ENCODE peak calls at places on chromosomes 11 and 22, in four cellular contexts. A, Z, B and J are unnamed samples.

GRCh38 chr22:49095366-49095765 is 732.3 kb downstream of the BRD1 start:
- DNase-seq in A (no peak), B (no peak), Z (no peak), J (no peak)

GRCh38 chr22:46459347-46460065 is 77.9 kb downstream of the CELSR1 start:
- DNase-seq in B (no peak), Z (no peak), A (no peak), J (no peak)

GRCh38 chr11:12640926-12641849 is 33.0 kb upstream of the TEAD1 start:
- DNase-seq in A (no peak), B (no peak), Z (no peak), J (no peak)

GRCh38 chr11:75323609-75324008 is 27.9 kb downstream of the ARRB1 start:
- DNase-seq in B (no peak), A (no peak), Z (no peak), J (no peak)

GRCh38 chr11:23278121-23278520 is 417.8 kb upstream of the CCDC179 start:
- DNase-seq in Z (no peak), A (no peak), B (peak), J (no peak)

GRCh38 chr11:86302092-86302793 is at the start of gene HIKESHI:
- DNase-seq in Z (peak), B (peak), A (peak), J (peak)

GRCh38 chr11:17753153-17753552 is 18.6 kb downstream of the KCNC1 start:
- DNase-seq in Z (no peak), A (no peak), B (no peak), J (no peak)

GRCh38 chr22:49997932-49998717 is 14.4 kb downstream of the IL17REL start:
- DNase-seq in Z (no peak), B (no peak), A (no peak), J (no peak)

GRCh38 chr11:67099841-67100324 is 19.2 kb upstream of the KDM2A start:
- DNase-seq in Z (no peak), A (no peak), B (no peak), J (no peak)

GRCh38 chr11:26201411-26201810 is 130.5 kb upstream of the ANO3 start:
- DNase-seq in Z (no peak), A (no peak), B (peak), J (no peak)

GRCh38 chr11:110855246-110855645 is 143.0 kb upstream of the ARHGAP20 start:
- DNase-seq in B (peak), A (no peak), Z (no peak), J (no peak)

GRCh38 chr11:106786251-106786650 is 232.0 kb downstream of the GUCY1A2 start:
- DNase-seq in Z (no peak), A (no peak), B (peak), J (no peak)

GRCh38 chr22:36471341-36471821 is 10.1 kb downstream of the TXN2 start:
- DNase-seq in Z (no peak), A (no peak), B (peak), J (no peak)

GRCh38 chr22:42719133-42719532 is 1.5 kb downstream of the A4GALT start:
- DNase-seq in B (peak), Z (no peak), A (no peak), J (no peak)

GRCh38 chr22:47676685-47677084 is 914.2 kb downstream of the TBC1D22A start:
- DNase-seq in B (no peak), Z (no peak), A (no peak), J (no peak)

GRCh38 chr22:49992921-49993648 is 19.5 kb downstream of the IL17REL start:
- DNase-seq in A (peak), B (peak), Z (peak), J (peak)

GRCh38 chr11:121508449-121508848 is 55.7 kb upstream of the SORL1-AS1 start:
- DNase-seq in Z (no peak), B (no peak), A (no peak), J (no peak)

GRCh38 chr11:40722179-40722795 is 737.2 kb downstream of the LRRC4C start:
- DNase-seq in B (no peak), A (no peak), Z (no peak), J (no peak)

GRCh38 chr11:19276859-19277808 is 36.4 kb upstream of the E2F8 start:
- DNase-seq in A (no peak), Z (no peak), B (no peak), J (no peak)

GRCh38 chr22:20439928-20440575 is 2.4 kb upstream of the SCARF2 start:
- DNase-seq in A (no peak), B (no peak), Z (no peak), J (no peak)

GRCh38 chr11:95888439-95888838 is 35.5 kb downstream of the MTMR2 start:
- DNase-seq in B (no peak), A (no peak), Z (no peak), J (no peak)

GRCh38 chr22:46764140-46764680 is 1.8 kb downstream of the TBC1D22A start:
- DNase-seq in A (no peak), B (no peak), Z (no peak), J (no peak)

GRCh38 chr11:8711895-8712442 is 29.4 kb downstream of the RPL27A start:
- DNase-seq in A (no peak), B (no peak), Z (no peak), J (no peak)

GRCh38 chr11:5178046-5178837 is 22.2 kb downstream of the OR51V1 start:
- DNase-seq in B (no peak), A (no peak), Z (no peak), J (no peak)

GRCh38 chr11:82505384-82505783 is 228.3 kb downstream of the FAM181B start:
- DNase-seq in B (no peak), Z (no peak), A (no peak), J (no peak)

GRCh38 chr22:19497245-19497644 is 17.5 kb downstream of the CDC45 start:
- DNase-seq in B (peak), A (no peak), Z (no peak), J (no peak)

GRCh38 chr22:38271927-38272372 is 860 bp downstream of the TMEM184B start:
- DNase-seq in A (no peak), Z (no peak), B (no peak), J (no peak)

GRCh38 chr11:124919836-124920755 is 1.0 kb downstream of the HEPN1 start:
- DNase-seq in Z (no peak), B (no peak), A (no peak), J (no peak)

GRCh38 chr11:7077101-7077500 is 11.7 kb upstream of the RBMXL2 start:
- DNase-seq in A (no peak), B (no peak), Z (no peak), J (no peak)

GRCh38 chr11:6637871-6638270 is 17.7 kb downstream of the DCHS1 start:
- DNase-seq in A (no peak), B (peak), Z (no peak), J (no peak)

GRCh38 chr11:34269031-34269430 is 88.8 kb downstream of the ABTB2 start:
- DNase-seq in B (no peak), Z (no peak), A (no peak), J (no peak)

GRCh38 chr11:117130879-117131278 is 13.2 kb upstream of the PAFAH1B2 start:
- DNase-seq in B (no peak), Z (no peak), A (no peak), J (no peak)

GRCh38 chr11:93188726-93189125 is 9.1 kb downstream of the SLC36A4 start:
- DNase-seq in B (no peak), Z (no peak), A (no peak), J (no peak)

GRCh38 chr11:44737686-44738085 is 10.9 kb downstream of the TSPAN18 start:
- DNase-seq in A (no peak), B (no peak), Z (no peak), J (no peak)

GRCh38 chr11:34250732-34251639 is 106.8 kb downstream of the ABTB2 start:
- DNase-seq in Z (peak), B (peak), A (peak), J (peak)

GRCh38 chr22:31139866-31140716 is at the start of gene PLA2G3:
- DNase-seq in Z (no peak), A (no peak), B (peak), J (no peak)

GRCh38 chr22:49497266-49497665 is 330.4 kb downstream of the BRD1 start:
- DNase-seq in Z (no peak), B (no peak), A (no peak), J (no peak)

GRCh38 chr11:70488171-70488570 is 89.8 kb downstream of the CTTN start:
- DNase-seq in A (no peak), Z (no peak), B (no peak), J (no peak)

GRCh38 chr11:60718524-60719316 is 5.8 kb upstream of the MS4A18 start:
- DNase-seq in B (no peak), A (no peak), Z (no peak), J (no peak)

GRCh38 chr11:91527380-91528030 is 697.1 kb upstream of the FAT3 start:
- DNase-seq in B (no peak), Z (no peak), A (no peak), J (no peak)
- TF ChIP-seq CTCF in B (no peak), Z (no peak), A (no peak), J (no peak)

DNA sequence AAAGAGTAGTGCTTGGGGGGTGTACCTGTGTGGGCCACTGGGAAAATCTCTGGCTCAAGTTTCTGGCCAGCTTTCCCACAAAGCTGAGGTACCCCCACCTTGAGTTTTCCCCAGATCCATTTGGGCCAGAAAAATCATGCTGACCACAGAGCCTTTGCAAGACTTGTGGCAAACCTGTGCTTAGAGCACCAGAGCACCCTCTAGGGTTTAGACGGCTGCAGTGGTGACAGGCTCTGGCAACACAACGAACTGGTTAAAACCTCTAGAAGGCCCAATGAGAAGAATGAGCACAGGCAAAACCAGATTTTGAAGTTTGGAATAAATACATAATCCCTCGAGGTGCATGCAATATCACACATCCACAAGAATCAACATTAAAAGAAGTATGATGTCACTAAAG is 290.7 kb upstream of the FOLH1 start:
- DNase-seq in B (no peak), Z (no peak), A (no peak), J (no peak)
- TF ChIP-seq CTCF in B (no peak), Z (no peak), A (no peak), J (no peak)

DNA sequence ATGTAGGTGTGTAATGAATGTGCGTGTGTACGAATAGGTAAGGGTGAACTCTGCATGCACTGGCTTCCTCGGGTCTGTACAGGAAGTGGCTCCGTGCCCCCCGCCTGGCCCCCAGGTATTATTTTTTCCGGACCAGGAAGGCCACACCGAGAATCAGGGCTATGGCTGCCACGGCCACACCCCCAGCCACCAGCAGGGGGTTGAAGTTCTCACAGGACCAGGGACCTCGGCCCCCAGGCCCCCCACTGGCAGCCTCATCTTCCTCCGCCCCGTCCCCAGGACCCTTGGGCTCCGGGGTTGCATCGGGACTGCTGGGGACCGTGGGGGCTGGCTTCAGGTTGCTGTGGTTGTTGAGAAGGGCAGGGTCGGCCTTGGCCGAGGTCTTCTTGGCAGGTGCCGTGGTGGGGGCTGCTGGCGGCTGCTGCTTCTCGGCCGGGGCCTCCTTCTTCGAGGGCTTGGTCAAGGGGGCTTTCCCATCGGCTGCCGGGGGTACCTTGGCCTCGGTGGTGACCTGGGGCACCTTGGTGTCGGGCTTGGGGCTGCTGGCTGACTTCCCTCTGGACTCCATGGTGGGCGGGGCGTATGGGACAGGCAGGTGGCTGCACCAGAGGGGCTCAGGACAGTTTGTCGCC is 1.8 kb downstream of the CEND1 start:
- DNase-seq in Z (no peak), B (no peak), A (no peak), J (no peak)
- TF ChIP-seq CTCF in Z (no peak), B (peak), A (no peak), J (no peak)

GRCh38 chr22:45061332-45061731 is 51.5 kb upstream of the PHF21B start:
- DNase-seq in A (no peak), Z (no peak), B (no peak), J (no peak)
- TF ChIP-seq CTCF in A (no peak), Z (no peak), B (no peak), J (no peak)

GRCh38 chr11:3015796-3016195 is 23.7 kb upstream of the NAP1L4 start:
- DNase-seq in A (no peak), Z (no peak), B (no peak), J (no peak)

GRCh38 chr11:3014314-3014938 is 22.3 kb upstream of the NAP1L4 start:
- DNase-seq in A (no peak), B (no peak), Z (peak), J (no peak)

GRCh38 chr11:3014943-3015342 is 22.8 kb upstream of the NAP1L4 start:
- DNase-seq in B (no peak), Z (no peak), A (no peak), J (no peak)

GRCh38 chr11:3020011-3020410 is 27.9 kb upstream of the NAP1L4 start:
- DNase-seq in B (no peak), Z (no peak), A (no peak), J (no peak)

GRCh38 chr11:3016861-3017260 is 24.7 kb upstream of the NAP1L4 start:
- DNase-seq in B (no peak), Z (no peak), A (no peak), J (no peak)
- TF ChIP-seq CTCF in B (no peak), Z (no peak), A (no peak), J (no peak)